ENCODE peak calls at places on chromosomes 11 and 22, in eight cellular contexts. One of them, this sample, is unnamed.

GRCh38 chr11:67354314-67355022 is 1.1 kb upstream of the POLD4 start:
- DNase-seq in stimulated activated CD8-positive, alpha-beta memory T cell treated with anti-CD3 and anti-CD28 coated beads, Interleukin-12 subunit alpha, Interleukin-12 subunit beta, amount 100 ng/mL, for 4 hours: no peak
- DNase-seq in T-helper 9 cell: no peak
- DNase-seq in T47D: no peak
- DNase-seq in GM10248: peak; percentile 32
- DNase-seq in activated CD4-positive, alpha-beta T cell treated with anti-CD3 and anti-CD28 coated beads, Interleukin-2, amount 50 U/mL, for 48 hours: peak; percentile 40
- DNase-seq in substantia nigra: no peak
- DNase-seq in endothelial cell: no peak
- DNase-seq in this sample: peak; percentile 92

GRCh38 chr22:29816539-29816938 is 21.5 kb downstream of the ASCC2 start:
- DNase-seq in stimulated activated CD8-positive, alpha-beta memory T cell treated with anti-CD3 and anti-CD28 coated beads, Interleukin-12 subunit alpha, Interleukin-12 subunit beta, amount 100 ng/mL, for 4 hours: no peak
- DNase-seq in T-helper 9 cell: no peak
- DNase-seq in T47D: no peak
- DNase-seq in GM10248: no peak
- DNase-seq in activated CD4-positive, alpha-beta T cell treated with anti-CD3 and anti-CD28 coated beads, Interleukin-2, amount 50 U/mL, for 48 hours: no peak
- DNase-seq in substantia nigra: no peak
- DNase-seq in endothelial cell: no peak
- DNase-seq in this sample: no peak

GRCh38 chr11:70112017-70112434 is 33.9 kb downstream of the ANO1 start:
- DNase-seq in stimulated activated CD8-positive, alpha-beta memory T cell treated with anti-CD3 and anti-CD28 coated beads, Interleukin-12 subunit alpha, Interleukin-12 subunit beta, amount 100 ng/mL, for 4 hours: no peak
- DNase-seq in T-helper 9 cell: no peak
- DNase-seq in T47D: peak; percentile 76
- DNase-seq in GM10248: no peak
- DNase-seq in activated CD4-positive, alpha-beta T cell treated with anti-CD3 and anti-CD28 coated beads, Interleukin-2, amount 50 U/mL, for 48 hours: no peak
- DNase-seq in substantia nigra: no peak
- DNase-seq in endothelial cell: no peak
- DNase-seq in this sample: no peak

GRCh38 chr11:4054643-4055042 is 40.0 kb upstream of the RRM1 start:
- DNase-seq in stimulated activated CD8-positive, alpha-beta memory T cell treated with anti-CD3 and anti-CD28 coated beads, Interleukin-12 subunit alpha, Interleukin-12 subunit beta, amount 100 ng/mL, for 4 hours: no peak
- DNase-seq in T-helper 9 cell: no peak
- DNase-seq in T47D: no peak
- DNase-seq in GM10248: no peak
- DNase-seq in activated CD4-positive, alpha-beta T cell treated with anti-CD3 and anti-CD28 coated beads, Interleukin-2, amount 50 U/mL, for 48 hours: no peak
- DNase-seq in substantia nigra: no peak
- DNase-seq in endothelial cell: no peak
- DNase-seq in this sample: no peak

GRCh38 chr11:19101803-19102520 is 15.0 kb upstream of the ZDHHC13 start:
- DNase-seq in stimulated activated CD8-positive, alpha-beta memory T cell treated with anti-CD3 and anti-CD28 coated beads, Interleukin-12 subunit alpha, Interleukin-12 subunit beta, amount 100 ng/mL, for 4 hours: no peak
- DNase-seq in T-helper 9 cell: no peak
- DNase-seq in T47D: no peak
- DNase-seq in GM10248: no peak
- DNase-seq in activated CD4-positive, alpha-beta T cell treated with anti-CD3 and anti-CD28 coated beads, Interleukin-2, amount 50 U/mL, for 48 hours: no peak
- DNase-seq in substantia nigra: no peak
- DNase-seq in endothelial cell: no peak
- DNase-seq in this sample: peak; percentile 93

GRCh38 chr11:1839924-1840779 is 1.4 kb downstream of the TNNI2 start:
- DNase-seq in stimulated activated CD8-positive, alpha-beta memory T cell treated with anti-CD3 and anti-CD28 coated beads, Interleukin-12 subunit alpha, Interleukin-12 subunit beta, amount 100 ng/mL, for 4 hours: no peak
- DNase-seq in T-helper 9 cell: no peak
- DNase-seq in T47D: no peak
- DNase-seq in GM10248: peak; percentile 80
- DNase-seq in activated CD4-positive, alpha-beta T cell treated with anti-CD3 and anti-CD28 coated beads, Interleukin-2, amount 50 U/mL, for 48 hours: no peak
- DNase-seq in substantia nigra: no peak
- DNase-seq in endothelial cell: no peak
- DNase-seq in this sample: peak; percentile 27

GRCh38 chr11:120134106-120134930 is 3.6 kb downstream of the TRIM29 start:
- DNase-seq in stimulated activated CD8-positive, alpha-beta memory T cell treated with anti-CD3 and anti-CD28 coated beads, Interleukin-12 subunit alpha, Interleukin-12 subunit beta, amount 100 ng/mL, for 4 hours: no peak
- DNase-seq in T-helper 9 cell: no peak
- DNase-seq in T47D: peak; percentile 22
- DNase-seq in GM10248: no peak
- DNase-seq in activated CD4-positive, alpha-beta T cell treated with anti-CD3 and anti-CD28 coated beads, Interleukin-2, amount 50 U/mL, for 48 hours: no peak
- DNase-seq in substantia nigra: no peak
- DNase-seq in endothelial cell: peak; percentile 1
- DNase-seq in this sample: no peak

GRCh38 chr11:64230985-64231365 is 627 bp downstream of the DNAJC4 start:
- DNase-seq in stimulated activated CD8-positive, alpha-beta memory T cell treated with anti-CD3 and anti-CD28 coated beads, Interleukin-12 subunit alpha, Interleukin-12 subunit beta, amount 100 ng/mL, for 4 hours: no peak
- DNase-seq in T-helper 9 cell: no peak
- DNase-seq in T47D: no peak
- DNase-seq in GM10248: no peak
- DNase-seq in activated CD4-positive, alpha-beta T cell treated with anti-CD3 and anti-CD28 coated beads, Interleukin-2, amount 50 U/mL, for 48 hours: no peak
- DNase-seq in substantia nigra: no peak
- DNase-seq in endothelial cell: no peak
- DNase-seq in this sample: peak; percentile 65

GRCh38 chr11:10838906-10839305 is 18.9 kb downstream of the ZBED5 start:
- DNase-seq in stimulated activated CD8-positive, alpha-beta memory T cell treated with anti-CD3 and anti-CD28 coated beads, Interleukin-12 subunit alpha, Interleukin-12 subunit beta, amount 100 ng/mL, for 4 hours: no peak
- DNase-seq in T-helper 9 cell: no peak
- DNase-seq in T47D: no peak
- DNase-seq in GM10248: no peak
- DNase-seq in activated CD4-positive, alpha-beta T cell treated with anti-CD3 and anti-CD28 coated beads, Interleukin-2, amount 50 U/mL, for 48 hours: no peak
- DNase-seq in substantia nigra: no peak
- DNase-seq in endothelial cell: no peak
- DNase-seq in this sample: no peak

GRCh38 chr22:27801616-27802388 is at the start of gene MN1:
- DNase-seq in stimulated activated CD8-positive, alpha-beta memory T cell treated with anti-CD3 and anti-CD28 coated beads, Interleukin-12 subunit alpha, Interleukin-12 subunit beta, amount 100 ng/mL, for 4 hours: peak; percentile 34
- DNase-seq in T-helper 9 cell: peak; percentile 25
- DNase-seq in T47D: peak; percentile 36
- DNase-seq in GM10248: no peak
- DNase-seq in activated CD4-positive, alpha-beta T cell treated with anti-CD3 and anti-CD28 coated beads, Interleukin-2, amount 50 U/mL, for 48 hours: peak; percentile 50
- DNase-seq in substantia nigra: peak; percentile 68
- DNase-seq in endothelial cell: peak; percentile 55
- DNase-seq in this sample: peak; percentile 5

GRCh38 chr22:34951212-34951611 is 114.7 kb upstream of the ISX start:
- DNase-seq in stimulated activated CD8-positive, alpha-beta memory T cell treated with anti-CD3 and anti-CD28 coated beads, Interleukin-12 subunit alpha, Interleukin-12 subunit beta, amount 100 ng/mL, for 4 hours: no peak
- DNase-seq in T-helper 9 cell: no peak
- DNase-seq in T47D: no peak
- DNase-seq in GM10248: no peak
- DNase-seq in activated CD4-positive, alpha-beta T cell treated with anti-CD3 and anti-CD28 coated beads, Interleukin-2, amount 50 U/mL, for 48 hours: no peak
- DNase-seq in substantia nigra: no peak
- DNase-seq in endothelial cell: no peak
- DNase-seq in this sample: no peak

GRCh38 chr22:49616356-49617231 is 211.1 kb downstream of the BRD1 start:
- DNase-seq in stimulated activated CD8-positive, alpha-beta memory T cell treated with anti-CD3 and anti-CD28 coated beads, Interleukin-12 subunit alpha, Interleukin-12 subunit beta, amount 100 ng/mL, for 4 hours: no peak
- DNase-seq in T-helper 9 cell: no peak
- DNase-seq in T47D: no peak
- DNase-seq in GM10248: no peak
- DNase-seq in activated CD4-positive, alpha-beta T cell treated with anti-CD3 and anti-CD28 coated beads, Interleukin-2, amount 50 U/mL, for 48 hours: no peak
- DNase-seq in substantia nigra: no peak
- DNase-seq in endothelial cell: no peak
- DNase-seq in this sample: no peak

GRCh38 chr11:44877908-44878459 is 72.7 kb downstream of the TP53I11 start:
- DNase-seq in stimulated activated CD8-positive, alpha-beta memory T cell treated with anti-CD3 and anti-CD28 coated beads, Interleukin-12 subunit alpha, Interleukin-12 subunit beta, amount 100 ng/mL, for 4 hours: no peak
- DNase-seq in T-helper 9 cell: no peak
- DNase-seq in T47D: no peak
- DNase-seq in GM10248: no peak
- DNase-seq in activated CD4-positive, alpha-beta T cell treated with anti-CD3 and anti-CD28 coated beads, Interleukin-2, amount 50 U/mL, for 48 hours: no peak
- DNase-seq in substantia nigra: no peak
- DNase-seq in endothelial cell: no peak
- DNase-seq in this sample: peak; percentile 55

GRCh38 chr11:64305691-64306562 is 603 bp downstream of the ESRRA start:
- DNase-seq in stimulated activated CD8-positive, alpha-beta memory T cell treated with anti-CD3 and anti-CD28 coated beads, Interleukin-12 subunit alpha, Interleukin-12 subunit beta, amount 100 ng/mL, for 4 hours: peak; percentile 59
- DNase-seq in T-helper 9 cell: peak; percentile 50
- DNase-seq in T47D: peak; percentile 78
- DNase-seq in GM10248: peak; percentile 49
- DNase-seq in activated CD4-positive, alpha-beta T cell treated with anti-CD3 and anti-CD28 coated beads, Interleukin-2, amount 50 U/mL, for 48 hours: peak; percentile 84
- DNase-seq in substantia nigra: peak; percentile 35
- DNase-seq in endothelial cell: peak; percentile 63
- DNase-seq in this sample: peak; percentile 78

GRCh38 chr11:46896719-46897406 is 21.5 kb downstream of the LRP4 start:
- DNase-seq in stimulated activated CD8-positive, alpha-beta memory T cell treated with anti-CD3 and anti-CD28 coated beads, Interleukin-12 subunit alpha, Interleukin-12 subunit beta, amount 100 ng/mL, for 4 hours: no peak
- DNase-seq in T-helper 9 cell: no peak
- DNase-seq in T47D: peak; percentile 87
- DNase-seq in GM10248: peak; percentile 44
- DNase-seq in activated CD4-positive, alpha-beta T cell treated with anti-CD3 and anti-CD28 coated beads, Interleukin-2, amount 50 U/mL, for 48 hours: no peak
- DNase-seq in substantia nigra: no peak
- DNase-seq in endothelial cell: no peak
- DNase-seq in this sample: peak; percentile 78

GRCh38 chr11:119094816-119095065 is 6.9 kb downstream of the DPAGT1 start:
- DNase-seq in stimulated activated CD8-positive, alpha-beta memory T cell treated with anti-CD3 and anti-CD28 coated beads, Interleukin-12 subunit alpha, Interleukin-12 subunit beta, amount 100 ng/mL, for 4 hours: peak; percentile 53
- DNase-seq in T-helper 9 cell: no peak
- DNase-seq in T47D: peak; percentile 88
- DNase-seq in GM10248: peak; percentile 67
- DNase-seq in activated CD4-positive, alpha-beta T cell treated with anti-CD3 and anti-CD28 coated beads, Interleukin-2, amount 50 U/mL, for 48 hours: peak; percentile 66
- DNase-seq in substantia nigra: peak; percentile 56
- DNase-seq in endothelial cell: peak; percentile 83
- DNase-seq in this sample: peak; percentile 90

GRCh38 chr11:64803163-64803845 is at the start of gene MAP4K2:
- DNase-seq in stimulated activated CD8-positive, alpha-beta memory T cell treated with anti-CD3 and anti-CD28 coated beads, Interleukin-12 subunit alpha, Interleukin-12 subunit beta, amount 100 ng/mL, for 4 hours: peak; percentile 83
- DNase-seq in T-helper 9 cell: peak; percentile 85
- DNase-seq in T47D: peak; percentile 93
- DNase-seq in GM10248: peak; percentile 98
- DNase-seq in activated CD4-positive, alpha-beta T cell treated with anti-CD3 and anti-CD28 coated beads, Interleukin-2, amount 50 U/mL, for 48 hours: peak; percentile 86
- DNase-seq in substantia nigra: peak; percentile 72
- DNase-seq in endothelial cell: peak; percentile 94
- DNase-seq in this sample: peak; percentile 96

GRCh38 chr11:131675489-131675888 is 305.1 kb downstream of the NTM start:
- DNase-seq in stimulated activated CD8-positive, alpha-beta memory T cell treated with anti-CD3 and anti-CD28 coated beads, Interleukin-12 subunit alpha, Interleukin-12 subunit beta, amount 100 ng/mL, for 4 hours: no peak
- DNase-seq in T-helper 9 cell: no peak
- DNase-seq in T47D: no peak
- DNase-seq in GM10248: no peak
- DNase-seq in activated CD4-positive, alpha-beta T cell treated with anti-CD3 and anti-CD28 coated beads, Interleukin-2, amount 50 U/mL, for 48 hours: no peak
- DNase-seq in substantia nigra: no peak
- DNase-seq in endothelial cell: no peak
- DNase-seq in this sample: no peak

GRCh38 chr22:17563936-17564391 is 666 bp downstream of the SLC25A18 start:
- DNase-seq in stimulated activated CD8-positive, alpha-beta memory T cell treated with anti-CD3 and anti-CD28 coated beads, Interleukin-12 subunit alpha, Interleukin-12 subunit beta, amount 100 ng/mL, for 4 hours: no peak
- DNase-seq in T-helper 9 cell: no peak
- DNase-seq in T47D: peak; percentile 26
- DNase-seq in GM10248: no peak
- DNase-seq in activated CD4-positive, alpha-beta T cell treated with anti-CD3 and anti-CD28 coated beads, Interleukin-2, amount 50 U/mL, for 48 hours: no peak
- DNase-seq in substantia nigra: no peak
- DNase-seq in endothelial cell: no peak
- DNase-seq in this sample: no peak

GRCh38 chr22:50179937-50180726 is 5.6 kb upstream of the TRABD start:
- DNase-seq in stimulated activated CD8-positive, alpha-beta memory T cell treated with anti-CD3 and anti-CD28 coated beads, Interleukin-12 subunit alpha, Interleukin-12 subunit beta, amount 100 ng/mL, for 4 hours: no peak
- DNase-seq in T-helper 9 cell: no peak
- DNase-seq in T47D: no peak
- DNase-seq in GM10248: no peak
- DNase-seq in activated CD4-positive, alpha-beta T cell treated with anti-CD3 and anti-CD28 coated beads, Interleukin-2, amount 50 U/mL, for 48 hours: no peak
- DNase-seq in substantia nigra: no peak
- DNase-seq in endothelial cell: no peak
- DNase-seq in this sample: no peak

GRCh38 chr11:71444811-71445210 is 3.4 kb downstream of the DHCR7 start:
- DNase-seq in stimulated activated CD8-positive, alpha-beta memory T cell treated with anti-CD3 and anti-CD28 coated beads, Interleukin-12 subunit alpha, Interleukin-12 subunit beta, amount 100 ng/mL, for 4 hours: no peak
- DNase-seq in T-helper 9 cell: no peak
- DNase-seq in T47D: no peak
- DNase-seq in GM10248: no peak
- DNase-seq in activated CD4-positive, alpha-beta T cell treated with anti-CD3 and anti-CD28 coated beads, Interleukin-2, amount 50 U/mL, for 48 hours: no peak
- DNase-seq in substantia nigra: no peak
- DNase-seq in endothelial cell: no peak
- DNase-seq in this sample: no peak

GRCh38 chr11:32561835-32562234 is 21.8 kb upstream of the EIF3M start:
- DNase-seq in stimulated activated CD8-positive, alpha-beta memory T cell treated with anti-CD3 and anti-CD28 coated beads, Interleukin-12 subunit alpha, Interleukin-12 subunit beta, amount 100 ng/mL, for 4 hours: no peak
- DNase-seq in T-helper 9 cell: no peak
- DNase-seq in T47D: peak; percentile 52
- DNase-seq in GM10248: no peak
- DNase-seq in activated CD4-positive, alpha-beta T cell treated with anti-CD3 and anti-CD28 coated beads, Interleukin-2, amount 50 U/mL, for 48 hours: no peak
- DNase-seq in substantia nigra: no peak
- DNase-seq in endothelial cell: no peak
- DNase-seq in this sample: peak; percentile 13

GRCh38 chr22:38083931-38084631 is at the start of gene SLC16A8:
- DNase-seq in stimulated activated CD8-positive, alpha-beta memory T cell treated with anti-CD3 and anti-CD28 coated beads, Interleukin-12 subunit alpha, Interleukin-12 subunit beta, amount 100 ng/mL, for 4 hours: no peak
- DNase-seq in T-helper 9 cell: no peak
- DNase-seq in T47D: no peak
- DNase-seq in GM10248: no peak
- DNase-seq in activated CD4-positive, alpha-beta T cell treated with anti-CD3 and anti-CD28 coated beads, Interleukin-2, amount 50 U/mL, for 48 hours: no peak
- DNase-seq in substantia nigra: no peak
- DNase-seq in endothelial cell: no peak
- DNase-seq in this sample: no peak

GRCh38 chr11:67364783-67365525 is 8.4 kb downstream of the CLCF1 start:
- DNase-seq in stimulated activated CD8-positive, alpha-beta memory T cell treated with anti-CD3 and anti-CD28 coated beads, Interleukin-12 subunit alpha, Interleukin-12 subunit beta, amount 100 ng/mL, for 4 hours: no peak
- DNase-seq in T-helper 9 cell: no peak
- DNase-seq in T47D: no peak
- DNase-seq in GM10248: no peak
- DNase-seq in activated CD4-positive, alpha-beta T cell treated with anti-CD3 and anti-CD28 coated beads, Interleukin-2, amount 50 U/mL, for 48 hours: no peak
- DNase-seq in substantia nigra: no peak
- DNase-seq in endothelial cell: no peak
- DNase-seq in this sample: peak; percentile 70

GRCh38 chr11:30322826-30323710 is at the start of gene ARL14EP:
- DNase-seq in stimulated activated CD8-positive, alpha-beta memory T cell treated with anti-CD3 and anti-CD28 coated beads, Interleukin-12 subunit alpha, Interleukin-12 subunit beta, amount 100 ng/mL, for 4 hours: peak; percentile 81
- DNase-seq in T-helper 9 cell: peak; percentile 76
- DNase-seq in T47D: peak; percentile 99
- DNase-seq in GM10248: peak; percentile 88
- DNase-seq in activated CD4-positive, alpha-beta T cell treated with anti-CD3 and anti-CD28 coated beads, Interleukin-2, amount 50 U/mL, for 48 hours: peak; percentile 92
- DNase-seq in substantia nigra: peak; percentile 81
- DNase-seq in endothelial cell: peak; percentile 86
- DNase-seq in this sample: peak; percentile 98

GRCh38 chr11:921921-922678 is 3.6 kb upstream of the AP2A2 start:
- DNase-seq in stimulated activated CD8-positive, alpha-beta memory T cell treated with anti-CD3 and anti-CD28 coated beads, Interleukin-12 subunit alpha, Interleukin-12 subunit beta, amount 100 ng/mL, for 4 hours: no peak
- DNase-seq in T-helper 9 cell: no peak
- DNase-seq in T47D: no peak
- DNase-seq in GM10248: no peak
- DNase-seq in activated CD4-positive, alpha-beta T cell treated with anti-CD3 and anti-CD28 coated beads, Interleukin-2, amount 50 U/mL, for 48 hours: no peak
- DNase-seq in substantia nigra: no peak
- DNase-seq in endothelial cell: no peak
- DNase-seq in this sample: no peak

GRCh38 chr22:38284042-38284402 is 11.2 kb upstream of the TMEM184B start:
- DNase-seq in stimulated activated CD8-positive, alpha-beta memory T cell treated with anti-CD3 and anti-CD28 coated beads, Interleukin-12 subunit alpha, Interleukin-12 subunit beta, amount 100 ng/mL, for 4 hours: no peak
- DNase-seq in T-helper 9 cell: no peak
- DNase-seq in T47D: no peak
- DNase-seq in GM10248: no peak
- DNase-seq in activated CD4-positive, alpha-beta T cell treated with anti-CD3 and anti-CD28 coated beads, Interleukin-2, amount 50 U/mL, for 48 hours: no peak
- DNase-seq in substantia nigra: no peak
- DNase-seq in endothelial cell: no peak
- DNase-seq in this sample: no peak

GRCh38 chr22:24503137-24503850 is 8.2 kb downstream of the UPB1 start:
- DNase-seq in stimulated activated CD8-positive, alpha-beta memory T cell treated with anti-CD3 and anti-CD28 coated beads, Interleukin-12 subunit alpha, Interleukin-12 subunit beta, amount 100 ng/mL, for 4 hours: peak; percentile 46
- DNase-seq in T-helper 9 cell: peak; percentile 48
- DNase-seq in T47D: peak; percentile 54
- DNase-seq in GM10248: peak; percentile 87
- DNase-seq in activated CD4-positive, alpha-beta T cell treated with anti-CD3 and anti-CD28 coated beads, Interleukin-2, amount 50 U/mL, for 48 hours: peak; percentile 78
- DNase-seq in substantia nigra: peak; percentile 24
- DNase-seq in endothelial cell: peak; percentile 72
- DNase-seq in this sample: peak; percentile 13

GRCh38 chr11:36109850-36110606 is 166.2 kb downstream of the LDLRAD3 start:
- DNase-seq in stimulated activated CD8-positive, alpha-beta memory T cell treated with anti-CD3 and anti-CD28 coated beads, Interleukin-12 subunit alpha, Interleukin-12 subunit beta, amount 100 ng/mL, for 4 hours: no peak
- DNase-seq in T-helper 9 cell: no peak
- DNase-seq in T47D: no peak
- DNase-seq in GM10248: no peak
- DNase-seq in activated CD4-positive, alpha-beta T cell treated with anti-CD3 and anti-CD28 coated beads, Interleukin-2, amount 50 U/mL, for 48 hours: no peak
- DNase-seq in substantia nigra: no peak
- DNase-seq in endothelial cell: no peak
- DNase-seq in this sample: no peak

GRCh38 chr22:17629646-17630045 is 1.1 kb upstream of the ATP6V1E1 start:
- DNase-seq in stimulated activated CD8-positive, alpha-beta memory T cell treated with anti-CD3 and anti-CD28 coated beads, Interleukin-12 subunit alpha, Interleukin-12 subunit beta, amount 100 ng/mL, for 4 hours: no peak
- DNase-seq in T-helper 9 cell: no peak
- DNase-seq in T47D: no peak
- DNase-seq in GM10248: no peak
- DNase-seq in activated CD4-positive, alpha-beta T cell treated with anti-CD3 and anti-CD28 coated beads, Interleukin-2, amount 50 U/mL, for 48 hours: no peak
- DNase-seq in substantia nigra: no peak
- DNase-seq in endothelial cell: no peak
- DNase-seq in this sample: no peak

GRCh38 chr11:113796663-113797259 is 17.2 kb downstream of the CLDN25 start:
- DNase-seq in stimulated activated CD8-positive, alpha-beta memory T cell treated with anti-CD3 and anti-CD28 coated beads, Interleukin-12 subunit alpha, Interleukin-12 subunit beta, amount 100 ng/mL, for 4 hours: no peak
- DNase-seq in T-helper 9 cell: no peak
- DNase-seq in T47D: peak; percentile 82
- DNase-seq in GM10248: peak; percentile 55
- DNase-seq in activated CD4-positive, alpha-beta T cell treated with anti-CD3 and anti-CD28 coated beads, Interleukin-2, amount 50 U/mL, for 48 hours: no peak
- DNase-seq in substantia nigra: no peak
- DNase-seq in endothelial cell: peak; percentile 30
- DNase-seq in this sample: peak; percentile 76

GRCh38 chr22:49866134-49866533 is 12.5 kb downstream of the ZBED4 start:
- DNase-seq in stimulated activated CD8-positive, alpha-beta memory T cell treated with anti-CD3 and anti-CD28 coated beads, Interleukin-12 subunit alpha, Interleukin-12 subunit beta, amount 100 ng/mL, for 4 hours: no peak
- DNase-seq in T-helper 9 cell: no peak
- DNase-seq in T47D: no peak
- DNase-seq in GM10248: no peak
- DNase-seq in activated CD4-positive, alpha-beta T cell treated with anti-CD3 and anti-CD28 coated beads, Interleukin-2, amount 50 U/mL, for 48 hours: no peak
- DNase-seq in substantia nigra: no peak
- DNase-seq in endothelial cell: no peak
- DNase-seq in this sample: no peak

GRCh38 chr11:30025396-30026139 is 8.7 kb upstream of the KCNA4 start:
- DNase-seq in stimulated activated CD8-positive, alpha-beta memory T cell treated with anti-CD3 and anti-CD28 coated beads, Interleukin-12 subunit alpha, Interleukin-12 subunit beta, amount 100 ng/mL, for 4 hours: no peak
- DNase-seq in T-helper 9 cell: no peak
- DNase-seq in T47D: no peak
- DNase-seq in GM10248: no peak
- DNase-seq in activated CD4-positive, alpha-beta T cell treated with anti-CD3 and anti-CD28 coated beads, Interleukin-2, amount 50 U/mL, for 48 hours: no peak
- DNase-seq in substantia nigra: no peak
- DNase-seq in endothelial cell: no peak
- DNase-seq in this sample: no peak

GRCh38 chr22:31173386-31174145 is 13.6 kb downstream of the RNF185 start:
- DNase-seq in stimulated activated CD8-positive, alpha-beta memory T cell treated with anti-CD3 and anti-CD28 coated beads, Interleukin-12 subunit alpha, Interleukin-12 subunit beta, amount 100 ng/mL, for 4 hours: no peak
- DNase-seq in T-helper 9 cell: no peak
- DNase-seq in T47D: no peak
- DNase-seq in GM10248: no peak
- DNase-seq in activated CD4-positive, alpha-beta T cell treated with anti-CD3 and anti-CD28 coated beads, Interleukin-2, amount 50 U/mL, for 48 hours: peak; percentile 9
- DNase-seq in substantia nigra: no peak
- DNase-seq in endothelial cell: no peak
- DNase-seq in this sample: no peak

This sample was measured in DMS53.